ENCODE peak calls at places on chromosomes 13 and 19, in four cellular contexts. U, E, H and B are unnamed samples. For H3K4me1 and H3K36me3, the result is how much of the 10 kb centered on the place peaks cover.

GRCh38 chr13:99228737-99229691 is 28.4 kb downstream of the UBAC2 start:
- DNase-seq in U (no peak), E (no peak), H (no peak), B (no peak)

GRCh38 chr13:40672310-40673060 is 6.0 kb upstream of the FOXO1 start:
- DNase-seq in U (no peak), E (no peak), H (no peak), B (no peak)

GRCh38 chr19:51651216-51651846 is 4.7 kb upstream of the SIGLEC14 start:
- DNase-seq in U (no peak), E (no peak), H (no peak), B (no peak)

GRCh38 chr13:42656136-42656535 is 82.2 kb downstream of the TNFSF11 start:
- DNase-seq in U (no peak), E (no peak), H (no peak), B (no peak)

GRCh38 chr19:18460313-18460712 is 22.4 kb upstream of the ISYNA1 start:
- DNase-seq in U (peak), E (peak), H (peak), B (no peak)

GRCh38 chr19:53545271-53546065 is 7.5 kb downstream of the ZNF331 start:
- DNase-seq in U (no peak), E (no peak), H (no peak), B (no peak)

GRCh38 chr19:44857837-44858236 is 11.7 kb downstream of the NECTIN2 start:
- DNase-seq in U (no peak), E (no peak), H (no peak), B (no peak)

GRCh38 chr13:82802528-82802927 is 1079.7 kb downstream of the SLITRK1 start:
- DNase-seq in U (no peak), E (no peak), H (no peak), B (no peak)

GRCh38 chr13:112106467-112107141 is 39.7 kb downstream of the SOX1 start:
- DNase-seq in U (no peak), E (no peak), H (no peak), B (no peak)

GRCh38 chr13:110309159-110309476 is 2.0 kb downstream of the COL4A2 start:
- DNase-seq in U (peak), E (no peak), H (no peak), B (peak)

GRCh38 chr13:110310541-110311491 is 3.7 kb downstream of the COL4A2 start:
- DNase-seq in U (peak), E (no peak), H (peak), B (no peak)

GRCh38 chr13:110307697-110308376 is 753 bp downstream of the COL4A2 start:
- DNase-seq in U (peak), E (no peak), H (peak), B (no peak)

GRCh38 chr13:110308377-110309158 is 1.5 kb downstream of the COL4A2 start:
- DNase-seq in U (peak), E (no peak), H (peak), B (no peak)

GRCh38 chr13:110309661-110310524 is 2.8 kb downstream of the COL4A2 start:
- DNase-seq in U (peak), E (no peak), H (peak), B (no peak)
- H3K4me1 ChIP-seq in U (half or more), E (under half), H (under half), B (under half)

DNA sequence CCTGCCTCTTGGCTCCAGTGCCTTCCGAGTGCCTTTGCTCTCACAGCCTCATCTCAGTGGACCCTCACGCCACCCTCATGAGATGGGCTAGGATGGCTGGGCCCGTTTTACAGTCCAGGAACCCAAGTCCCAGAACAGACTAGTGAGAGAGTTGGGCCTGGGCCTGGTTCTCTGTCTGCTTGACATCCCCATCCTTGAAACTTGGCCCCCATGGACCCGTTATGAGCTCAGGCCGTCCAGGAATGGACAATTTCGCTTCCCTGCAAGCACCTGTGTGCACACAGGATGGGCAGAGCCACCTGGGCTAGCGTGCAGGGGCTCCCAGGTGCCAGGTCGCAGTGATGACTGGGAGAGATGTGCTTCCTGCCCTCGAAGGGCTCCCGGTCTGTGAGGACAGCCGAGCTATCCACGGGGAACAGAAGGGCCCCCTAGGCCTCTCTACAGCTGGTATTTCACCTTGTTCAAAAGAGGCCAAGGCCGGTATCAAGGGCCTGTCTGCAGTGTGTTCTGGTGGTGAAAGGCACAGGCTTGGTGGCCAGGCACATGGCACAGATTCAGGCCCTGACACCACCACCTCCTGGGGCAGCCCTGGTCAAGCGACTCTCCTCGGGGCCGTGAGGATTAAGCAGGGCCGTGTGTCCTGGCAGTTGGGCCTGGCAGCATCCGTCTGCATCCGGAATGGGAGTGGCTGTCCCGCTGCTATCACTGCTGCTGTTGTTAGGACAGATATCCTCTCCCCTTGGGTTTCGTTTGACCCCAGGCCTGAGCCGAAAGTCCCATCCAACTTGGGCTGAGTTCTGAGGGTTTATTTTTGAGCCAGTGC is 38.9 kb downstream of the CAPN12 start:
- DNase-seq in U (no peak), E (no peak), H (no peak), B (no peak)
- H3K36me3 ChIP-seq in U (half or more), E (under half), H (under half), B (half or more)

GRCh38 chr19:49844138-49844740 is 6.7 kb upstream of the PTOV1 start:
- DNase-seq in U (no peak), E (no peak), H (no peak), B (no peak)

GRCh38 chr19:49840736-49841249 is 10.2 kb upstream of the PTOV1 start:
- DNase-seq in U (no peak), E (no peak), H (no peak), B (no peak)

GRCh38 chr19:49840321-49840720 is 10.6 kb upstream of the PTOV1 start:
- DNase-seq in U (no peak), E (no peak), H (no peak), B (no peak)

GRCh38 chr19:49845433-49845832 is 5.5 kb upstream of the PTOV1 start:
- DNase-seq in U (no peak), E (no peak), H (no peak), B (no peak)

GRCh38 chr19:49843265-49843664 is 7.7 kb upstream of the PTOV1 start:
- DNase-seq in U (no peak), E (no peak), H (no peak), B (no peak)
- TF ChIP-seq EP300 in U (no peak), E (no peak), H (no peak), B (no peak)

DNA sequence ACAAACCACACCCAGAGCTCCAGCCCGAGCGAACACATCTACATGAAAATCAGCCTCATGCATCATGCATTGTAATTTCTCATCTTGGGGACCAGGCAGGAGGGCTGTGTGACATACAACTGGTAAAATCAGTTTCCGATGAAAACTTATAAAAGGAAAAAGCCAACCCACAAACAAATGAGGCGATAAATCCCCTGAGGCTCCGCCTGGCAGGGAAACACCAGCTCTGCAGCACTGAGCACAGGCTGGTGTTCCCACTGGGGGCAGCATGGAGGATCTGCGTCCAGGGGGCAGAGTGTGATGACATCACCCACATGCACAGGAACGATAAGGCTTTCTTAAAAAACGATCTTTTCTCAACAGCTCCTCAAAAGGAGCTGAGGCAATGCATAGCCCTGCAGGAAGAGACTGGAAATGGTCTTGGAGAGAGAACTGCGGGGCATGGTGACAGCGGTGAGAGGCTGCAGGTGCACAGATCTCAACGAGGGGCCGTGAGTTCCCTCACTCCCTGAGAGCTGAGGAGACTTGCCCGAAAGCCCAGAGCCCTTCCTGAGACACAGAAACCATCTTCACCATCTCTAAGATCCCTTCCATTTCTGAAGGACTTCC is 24.6 kb downstream of the SH3GL1 start:
- DNase-seq in U (peak), E (no peak), H (peak), B (peak)
- H3K4me1 ChIP-seq in U (half or more), E (half or more), H (under half), B (half or more)